ENCODE peak calls at places on chromosomes 11 and 22, in eight cellular contexts. Y is A673; P is Panc1; S is heart right ventricle; W is CD8-positive, alpha-beta T cell; L is endothelial cell of umbilical vein; F is PC-3; J is IMR-90. E is an unnamed sample.

GRCh38 chr11:95156916-95157568 is 67.4 kb downstream of the ENDOD1 start:
- DNase-seq in J (no peak), L (no peak), P (no peak), Y (no peak), W (no peak), S (no peak), F (no peak), E (no peak)

GRCh38 chr11:31927982-31928381 is 116.9 kb upstream of the PAX6 start:
- DNase-seq in W (no peak), F (no peak), J (no peak), L (no peak), Y (no peak), S (no peak), P (no peak), E (no peak)

GRCh38 chr22:41449321-41449720 is 2.7 kb upstream of the TOB2 start:
- DNase-seq in J (no peak), Y (peak; percentile 17), F (no peak), W (no peak), L (no peak), S (no peak), P (no peak), E (no peak)

GRCh38 chr22:49972163-49973017 is 11.8 kb downstream of the PIM3 start:
- DNase-seq in L (no peak), P (no peak), Y (no peak), W (no peak), F (no peak), S (peak; percentile 9), J (no peak), E (no peak)

GRCh38 chr22:45149671-45150070 is 14.1 kb upstream of the NUP50 start:
- DNase-seq in Y (no peak), L (no peak), S (no peak), P (no peak), W (no peak), J (peak; percentile 78), F (no peak), E (no peak)

GRCh38 chr11:1924646-1925372 is 5.3 kb downstream of the TNNT3 start:
- DNase-seq in W (no peak), Y (no peak), P (no peak), L (no peak), J (no peak), S (no peak), F (no peak), E (no peak)

GRCh38 chr11:122213111-122213510 is 97.1 kb upstream of the BLID start:
- DNase-seq in Y (no peak), J (no peak), F (no peak), S (no peak), L (no peak), W (no peak), P (no peak), E (no peak)

GRCh38 chr11:107929611-107930200 is 1.5 kb downstream of the RAB39A start:
- DNase-seq in S (no peak), Y (peak; percentile 59), L (no peak), J (no peak), W (no peak), P (no peak), F (no peak), E (no peak)

GRCh38 chr11:43638717-43639116 is 41.8 kb upstream of the HSD17B12 start:
- DNase-seq in L (no peak), J (no peak), S (no peak), P (no peak), Y (no peak), F (no peak), W (no peak), E (no peak)

GRCh38 chr11:82474876-82475275 is 258.8 kb downstream of the FAM181B start:
- DNase-seq in P (no peak), F (no peak), W (no peak), J (no peak), Y (no peak), L (no peak), S (no peak), E (no peak)

GRCh38 chr22:35888181-35888870 is 140.3 kb downstream of the RBFOX2 start:
- DNase-seq in W (no peak), P (no peak), Y (no peak), L (no peak), J (no peak), F (no peak), S (no peak), E (no peak)

GRCh38 chr11:115885446-115885978 is 381.3 kb upstream of the CADM1 start:
- DNase-seq in Y (no peak), W (no peak), P (no peak), S (no peak), J (no peak), F (no peak), L (no peak), E (no peak)

GRCh38 chr22:38937036-38937435 is 20.4 kb upstream of the APOBEC3A start:
- DNase-seq in P (no peak), J (no peak), L (no peak), S (no peak), Y (no peak), W (no peak), F (no peak), E (no peak)

GRCh38 chr11:56841210-56841810 is 92.8 kb upstream of the OR9G4 start:
- DNase-seq in J (peak; percentile 56), Y (peak; percentile 70), W (no peak), F (peak; percentile 82), L (peak; percentile 64), S (peak; percentile 40), P (peak; percentile 55), E (peak; percentile 25)

GRCh38 chr22:49396817-49397216 is 430.9 kb downstream of the BRD1 start:
- DNase-seq in J (no peak), Y (no peak), F (no peak), W (no peak), L (no peak), S (no peak), P (no peak), E (no peak)

GRCh38 chr11:123822591-123822990 is 16.4 kb upstream of the OR6M1 start:
- DNase-seq in P (no peak), J (no peak), L (no peak), S (no peak), W (no peak), Y (no peak), F (no peak), E (no peak)

GRCh38 chr11:34565417-34566208 is 52.0 kb upstream of the ELF5 start:
- DNase-seq in W (no peak), J (no peak), S (no peak), P (peak; percentile 18), F (peak; percentile 12), L (peak; percentile 1), Y (peak; percentile 63), E (no peak)

GRCh38 chr11:128928400-128928799 is 14.3 kb downstream of the TP53AIP1 start:
- DNase-seq in P (no peak), S (no peak), L (no peak), J (peak; percentile 24), Y (no peak), W (no peak), F (no peak), E (no peak)

GRCh38 chr11:128926000-128926399 is 16.7 kb downstream of the TP53AIP1 start:
- DNase-seq in J (no peak), W (no peak), F (peak; percentile 33), L (no peak), P (no peak), S (no peak), Y (no peak), E (no peak)

GRCh38 chr11:128927108-128927461 is 15.6 kb downstream of the TP53AIP1 start:
- DNase-seq in L (no peak), J (no peak), W (no peak), F (no peak), P (no peak), Y (no peak), S (no peak), E (no peak)

GRCh38 chr11:128927683-128928336 is 14.9 kb downstream of the TP53AIP1 start:
- DNase-seq in L (no peak), J (no peak), W (no peak), F (no peak), Y (no peak), P (no peak), S (no peak), E (no peak)

GRCh38 chr11:128926437-128927107 is 16.1 kb downstream of the TP53AIP1 start:
- DNase-seq in S (no peak), P (no peak), F (no peak), W (no peak), J (no peak), L (no peak), Y (peak; percentile 45), E (no peak)
- H3K27me3 ChIP-seq in S (no peaks in the 10 kb centered on the region), P (peaks cover 6% of the 10 kb centered on the region), F (peaks cover 2% of the 10 kb centered on the region), W (no peaks in the 10 kb centered on the region), J (peaks cover 23% of the 10 kb centered on the region), L (peaks cover 2% of the 10 kb centered on the region), Y (no peaks in the 10 kb centered on the region), E (peaks cover 11% of the 10 kb centered on the region)

DNA sequence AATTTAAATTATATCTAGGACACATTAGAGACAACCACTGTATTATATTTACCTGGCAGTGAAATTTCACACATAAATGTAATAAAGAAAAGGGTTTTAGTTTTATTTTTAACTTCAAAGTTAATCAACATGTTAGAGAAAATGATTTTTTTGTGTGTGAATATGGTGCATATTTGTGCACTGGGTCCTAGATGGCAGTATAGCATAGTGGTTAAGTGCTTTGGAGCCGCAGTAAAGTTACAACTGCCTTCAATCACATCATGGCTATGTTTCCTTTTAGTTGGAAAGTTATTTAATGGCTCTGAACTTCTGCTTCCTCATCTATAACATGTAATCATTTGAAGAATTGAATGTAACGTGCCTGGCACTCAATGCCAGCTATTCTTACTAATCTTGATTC is 108.9 kb upstream of the DDI1 start:
- DNase-seq in J (peak; percentile 58), P (no peak), L (no peak), Y (peak; percentile 30), F (peak; percentile 49), W (no peak), S (no peak), E (no peak)
- TF ChIP-seq CTCF in J (peak; percentile 62), P (no peak), L (no peak), Y (peak; percentile 53), F (peak; percentile 83), W (no peak), S (peak; percentile 54), E (peak; percentile 27)

GRCh38 chr11:10666976-10667892 is 26.3 kb downstream of the IRAG1 start:
- DNase-seq in S (no peak), J (peak; percentile 84), L (no peak), Y (no peak), F (peak; percentile 15), W (no peak), P (no peak), E (no peak)
- H3K4me3 ChIP-seq in S (no peak overlapping the region), J (no peak overlapping the region), L (no peak overlapping the region), Y (no peak overlapping the region), F (no peak overlapping the region), W (no peak overlapping the region), P (no peak overlapping the region), E (no peak overlapping the region)

GRCh38 chr11:11209967-11210366 is 143.1 kb downstream of the CSNK2A3 start:
- DNase-seq in F (no peak), Y (no peak), W (no peak), J (no peak), S (no peak), L (no peak), P (no peak), E (no peak)

GRCh38 chr11:11213117-11213516 is 139.9 kb downstream of the CSNK2A3 start:
- DNase-seq in Y (no peak), J (no peak), P (no peak), S (no peak), L (no peak), W (no peak), F (no peak), E (no peak)

GRCh38 chr11:11208994-11209393 is 144.1 kb downstream of the CSNK2A3 start:
- DNase-seq in J (no peak), L (no peak), S (no peak), F (no peak), P (no peak), Y (no peak), W (no peak), E (no peak)

GRCh38 chr11:11211888-11212287 is 141.2 kb downstream of the CSNK2A3 start:
- DNase-seq in Y (no peak), S (no peak), P (no peak), W (no peak), J (no peak), L (no peak), F (peak; percentile 12), E (no peak)

GRCh38 chr11:11211186-11211585 is 141.9 kb downstream of the CSNK2A3 start:
- DNase-seq in W (no peak), Y (no peak), J (no peak), L (no peak), S (no peak), P (no peak), F (no peak), E (no peak)
- H3K27me3 ChIP-seq in W (no peaks in the 10 kb centered on the region), Y (no peaks in the 10 kb centered on the region), J (peaks cover 46% of the 10 kb centered on the region), L (no peaks in the 10 kb centered on the region), S (no peaks in the 10 kb centered on the region), P (peaks cover 16% of the 10 kb centered on the region), F (peaks cover 19% of the 10 kb centered on the region), E (peaks cover 3% of the 10 kb centered on the region)